ENCODE peak calls at places on chromosome 9, in four cellular contexts. Z, S, D and E are unnamed samples.

GRCh38 chr9:98168952-98169488 is 23.4 kb downstream of the CORO2A start:
- DNase-seq in Z (peak), S (peak), D (no peak), E (peak)

GRCh38 chr9:27750571-27750970 is 177.3 kb upstream of the C9orf72 start:
- DNase-seq in Z (no peak), S (no peak), D (no peak), E (no peak)

GRCh38 chr9:20321683-20322082 is 300.6 kb downstream of the MLLT3 start:
- DNase-seq in Z (peak), S (no peak), D (peak), E (no peak)

GRCh38 chr9:68705636-68706578 is 867 bp downstream of the PIP5K1B start:
- DNase-seq in Z (no peak), S (peak), D (no peak), E (no peak)

GRCh38 chr9:110894731-110895130 is 143.5 kb downstream of the LPAR1 start:
- DNase-seq in Z (no peak), S (no peak), D (no peak), E (no peak)

GRCh38 chr9:77763566-77763965 is 115.4 kb upstream of the GNA14 start:
- DNase-seq in Z (no peak), S (no peak), D (no peak), E (no peak)

GRCh38 chr9:112059145-112059979 is 115.7 kb downstream of the SUSD1 start:
- DNase-seq in Z (no peak), S (no peak), D (no peak), E (peak)

GRCh38 chr9:125681086-125681622 is 25.9 kb downstream of the MAPKAP1 start:
- DNase-seq in Z (no peak), S (no peak), D (no peak), E (no peak)

GRCh38 chr9:134057751-134058701 is 9.8 kb downstream of the BRD3 start:
- DNase-seq in Z (no peak), S (peak), D (no peak), E (no peak)

GRCh38 chr9:71589612-71590011 is 178.7 kb downstream of the CEMIP2 start:
- DNase-seq in Z (no peak), S (no peak), D (no peak), E (no peak)

GRCh38 chr9:121434946-121435345 is 64.7 kb downstream of the GGTA1 start:
- DNase-seq in Z (no peak), S (no peak), D (no peak), E (no peak)

GRCh38 chr9:111598730-111599091 is 736 bp downstream of the PTGR1 start:
- DNase-seq in Z (no peak), S (peak), D (peak), E (no peak)

GRCh38 chr9:130500340-130500771 is 55.6 kb downstream of the ASS1 start:
- DNase-seq in Z (no peak), S (no peak), D (no peak), E (peak)

GRCh38 chr9:81312346-81312745 is 377.0 kb downstream of the TLE1 start:
- DNase-seq in Z (no peak), S (no peak), D (no peak), E (no peak)

GRCh38 chr9:94799578-94800264 is 73.2 kb downstream of the AOPEP start:
- DNase-seq in Z (no peak), S (no peak), D (no peak), E (no peak)

GRCh38 chr9:33230756-33231691 is 8.9 kb upstream of the SPINK4 start:
- DNase-seq in Z (no peak), S (no peak), D (no peak), E (no peak)

GRCh38 chr9:133696036-133696435 is 42.1 kb downstream of the SARDH start:
- DNase-seq in Z (no peak), S (no peak), D (no peak), E (no peak)

GRCh38 chr9:83445703-83446102 is 92.5 kb downstream of the FRMD3 start:
- DNase-seq in Z (no peak), S (no peak), D (no peak), E (no peak)

GRCh38 chr9:121331549-121331948 is 38.5 kb downstream of the STOM start:
- DNase-seq in Z (no peak), S (no peak), D (no peak), E (no peak)

GRCh38 chr9:96450613-96451544 is 910 bp downstream of the HABP4 start:
- DNase-seq in Z (peak), S (peak), D (peak), E (peak)

GRCh38 chr9:87270241-87271234 is 227.1 kb upstream of the DAPK1 start:
- DNase-seq in Z (no peak), S (no peak), D (no peak), E (no peak)